ENCODE peak calls at places on chromosomes 7 and 10, in six cellular contexts. G, O, A, R, V and U are unnamed samples.

GRCh38 chr10:386751-387693 is 251.8 kb downstream of the ZMYND11 start:
- DNase-seq in G (no peak), O (no peak), A (no peak), R (no peak), V (peak), U (no peak)

GRCh38 chr7:70016044-70016770 is 417.9 kb downstream of the AUTS2 start:
- DNase-seq in G (no peak), O (no peak), A (no peak), R (no peak), V (no peak), U (no peak)

GRCh38 chr7:99379043-99379577 is 4.6 kb downstream of the ARPC1B start:
- DNase-seq in G (peak), O (no peak), A (peak), R (peak), V (peak), U (peak)

GRCh38 chr7:152025937-152026890 is 740 bp downstream of the GALNT11 start:
- DNase-seq in G (no peak), O (no peak), A (no peak), R (no peak), V (peak), U (no peak)

GRCh38 chr7:12403287-12404181 is at the start of gene VWDE:
- DNase-seq in G (peak), O (no peak), A (peak), R (no peak), V (peak), U (no peak)

GRCh38 chr10:49601857-49602256 is 8.3 kb upstream of the SLC18A3 start:
- DNase-seq in G (no peak), O (no peak), A (no peak), R (no peak), V (peak), U (no peak)

GRCh38 chr10:3527869-3528268 is 257.1 kb downstream of the KLF6 start:
- DNase-seq in G (no peak), O (no peak), A (no peak), R (no peak), V (no peak), U (no peak)

GRCh38 chr7:6558837-6559236 is 7.6 kb upstream of the GRID2IP start:
- DNase-seq in G (no peak), O (no peak), A (no peak), R (no peak), V (no peak), U (no peak)

GRCh38 chr10:13882112-13882711 is 295.4 kb downstream of the PRPF18 start:
- DNase-seq in G (peak), O (no peak), A (no peak), R (no peak), V (peak), U (peak)

GRCh38 chr7:117750612-117751563 is 122.4 kb downstream of the CTTNBP2 start:
- DNase-seq in G (no peak), O (no peak), A (no peak), R (no peak), V (no peak), U (no peak)